ENCODE peak calls at places on chromosome 15, in seven cellular contexts. C, P, Y, D, Q, U and K are unnamed samples.

GRCh38 chr15:62934236-62934971 is 108.1 kb upstream of the TPM1 start:
- DNase-seq in C (no peak), Q (no peak), U (no peak), P (no peak), Y (no peak), D (no peak), K (no peak)

GRCh38 chr15:72503147-72503546 is 29.0 kb downstream of the ARIH1 start:
- DNase-seq in Q (no peak), P (no peak), C (no peak), U (no peak), D (no peak), Y (no peak), K (no peak)

GRCh38 chr15:58329781-58330467 is 101.9 kb upstream of the LIPC start:
- DNase-seq in Q (no peak), Y (no peak), D (no peak), C (no peak), P (peak), U (no peak), K (no peak)

GRCh38 chr15:78828930-78829329 is 17.7 kb upstream of the ADAMTS7 start:
- DNase-seq in Y (no peak), U (no peak), P (no peak), C (no peak), D (no peak), Q (no peak), K (no peak)

GRCh38 chr15:91237493-91237892 is 137.4 kb downstream of the SV2B start:
- DNase-seq in Y (no peak), D (no peak), P (no peak), C (no peak), Q (no peak), U (no peak), K (peak)

GRCh38 chr15:22980189-22981136 is at the start of gene CYFIP1:
- DNase-seq in P (peak), C (no peak), Q (no peak), Y (no peak), U (peak), D (peak), K (peak)

GRCh38 chr15:29043731-29044485 is 158.1 kb downstream of the APBA2 start:
- DNase-seq in Q (no peak), P (no peak), U (no peak), Y (no peak), C (no peak), D (no peak), K (peak)

GRCh38 chr15:26081758-26082068 is 218.6 kb upstream of the ATP10A start:
- DNase-seq in Y (no peak), U (no peak), P (peak), C (no peak), Q (no peak), D (no peak), K (no peak)

GRCh38 chr15:55276324-55276723 is 13.3 kb downstream of the RAB27A start:
- DNase-seq in Q (no peak), C (no peak), D (no peak), P (no peak), U (no peak), Y (no peak), K (no peak)

GRCh38 chr15:90190606-90191343 is 10.4 kb upstream of the SEMA4B start:
- DNase-seq in C (no peak), U (no peak), D (no peak), Q (no peak), P (no peak), Y (no peak), K (no peak)

GRCh38 chr15:95975212-95975611 is 355.3 kb upstream of the NR2F2 start:
- DNase-seq in D (no peak), Q (no peak), P (no peak), U (no peak), C (no peak), Y (no peak), K (no peak)

GRCh38 chr15:85897818-85898717 is 103.3 kb upstream of the KLHL25 start:
- DNase-seq in C (no peak), U (peak), Y (no peak), Q (no peak), P (no peak), D (no peak), K (no peak)